ENCODE peak calls at places on chromosomes 11 and 22, in nine cellular contexts. One of them, this sample, is unnamed. For H3K36me3, the result is how much of the 10 kb centered on the place peaks cover.

GRCh38 chr11:107957109-107957588 is 28.9 kb downstream of the RAB39A start:
- DNase-seq in thoracic aorta: no peak
- DNase-seq in Peyer's patch: no peak
- DNase-seq in GM23248: peak
- DNase-seq in neuronal stem cell: no peak
- DNase-seq in MG63: peak
- DNase-seq in left ventricle myocardium inferior: no peak
- DNase-seq in CD8-positive, alpha-beta memory T cell: no peak
- DNase-seq in gastrocnemius medialis: peak
- DNase-seq in this sample: peak

GRCh38 chr11:85718991-85719807 is 33.2 kb upstream of the CCDC89 start:
- DNase-seq in thoracic aorta: no peak
- DNase-seq in CD8-positive, alpha-beta memory T cell: no peak
- DNase-seq in left ventricle myocardium inferior: peak
- DNase-seq in GM23248: peak
- DNase-seq in MG63: peak
- DNase-seq in gastrocnemius medialis: peak
- DNase-seq in Peyer's patch: no peak
- DNase-seq in neuronal stem cell: peak
- DNase-seq in this sample: peak

GRCh38 chr11:60859616-60860250 is 4.0 kb upstream of the PTGDR2 start:
- DNase-seq in Peyer's patch: no peak
- DNase-seq in thoracic aorta: no peak
- DNase-seq in CD8-positive, alpha-beta memory T cell: no peak
- DNase-seq in gastrocnemius medialis: no peak
- DNase-seq in neuronal stem cell: no peak
- DNase-seq in GM23248: no peak
- DNase-seq in MG63: no peak
- DNase-seq in left ventricle myocardium inferior: no peak
- DNase-seq in this sample: no peak

GRCh38 chr22:17957683-17958082 is 66.7 kb downstream of the MICAL3 start:
- DNase-seq in gastrocnemius medialis: no peak
- DNase-seq in thoracic aorta: no peak
- DNase-seq in GM23248: peak
- DNase-seq in left ventricle myocardium inferior: no peak
- DNase-seq in CD8-positive, alpha-beta memory T cell: no peak
- DNase-seq in neuronal stem cell: no peak
- DNase-seq in MG63: no peak
- DNase-seq in Peyer's patch: no peak
- DNase-seq in this sample: no peak

GRCh38 chr11:71204748-71205664 is 47.4 kb downstream of the SHANK2 start:
- DNase-seq in GM23248: no peak
- DNase-seq in thoracic aorta: no peak
- DNase-seq in CD8-positive, alpha-beta memory T cell: no peak
- DNase-seq in gastrocnemius medialis: no peak
- DNase-seq in MG63: no peak
- DNase-seq in neuronal stem cell: no peak
- DNase-seq in Peyer's patch: no peak
- DNase-seq in left ventricle myocardium inferior: no peak
- DNase-seq in this sample: no peak

GRCh38 chr11:112000703-112001102 is 24.5 kb upstream of the DLAT start:
- DNase-seq in left ventricle myocardium inferior: no peak
- DNase-seq in CD8-positive, alpha-beta memory T cell: no peak
- DNase-seq in GM23248: no peak
- DNase-seq in MG63: no peak
- DNase-seq in thoracic aorta: no peak
- DNase-seq in Peyer's patch: no peak
- DNase-seq in gastrocnemius medialis: no peak
- DNase-seq in neuronal stem cell: no peak
- DNase-seq in this sample: no peak

GRCh38 chr22:33883561-33883960 is 36.7 kb downstream of the LARGE1 start:
- DNase-seq in MG63: peak
- DNase-seq in GM23248: no peak
- DNase-seq in thoracic aorta: no peak
- DNase-seq in left ventricle myocardium inferior: no peak
- DNase-seq in Peyer's patch: no peak
- DNase-seq in gastrocnemius medialis: peak
- DNase-seq in CD8-positive, alpha-beta memory T cell: no peak
- DNase-seq in neuronal stem cell: no peak
- DNase-seq in this sample: no peak

GRCh38 chr22:35717572-35717971 is at the start of gene APOL5:
- DNase-seq in neuronal stem cell: no peak
- DNase-seq in GM23248: no peak
- DNase-seq in left ventricle myocardium inferior: no peak
- DNase-seq in gastrocnemius medialis: no peak
- DNase-seq in thoracic aorta: no peak
- DNase-seq in Peyer's patch: no peak
- DNase-seq in MG63: no peak
- DNase-seq in CD8-positive, alpha-beta memory T cell: no peak
- DNase-seq in this sample: no peak

GRCh38 chr11:91248199-91248807 is 976.3 kb upstream of the FAT3 start:
- DNase-seq in neuronal stem cell: peak
- DNase-seq in GM23248: peak
- DNase-seq in thoracic aorta: no peak
- DNase-seq in CD8-positive, alpha-beta memory T cell: no peak
- DNase-seq in Peyer's patch: no peak
- DNase-seq in left ventricle myocardium inferior: no peak
- DNase-seq in MG63: no peak
- DNase-seq in gastrocnemius medialis: no peak
- DNase-seq in this sample: peak

GRCh38 chr11:892106-892505 is 18.5 kb downstream of the CHID1 start:
- DNase-seq in GM23248: no peak
- DNase-seq in thoracic aorta: no peak
- DNase-seq in gastrocnemius medialis: no peak
- DNase-seq in left ventricle myocardium inferior: no peak
- DNase-seq in MG63: no peak
- DNase-seq in CD8-positive, alpha-beta memory T cell: no peak
- DNase-seq in Peyer's patch: no peak
- DNase-seq in neuronal stem cell: no peak
- DNase-seq in this sample: no peak
- H3K36me3 ChIP-seq in GM23248: under half
- H3K36me3 ChIP-seq in thoracic aorta: under half
- H3K36me3 ChIP-seq in gastrocnemius medialis: under half
- H3K36me3 ChIP-seq in left ventricle myocardium inferior: under half
- H3K36me3 ChIP-seq in MG63: under half
- H3K36me3 ChIP-seq in CD8-positive, alpha-beta memory T cell: under half
- H3K36me3 ChIP-seq in Peyer's patch: under half
- H3K36me3 ChIP-seq in neuronal stem cell: under half
- H3K36me3 ChIP-seq in this sample: under half

GRCh38 chr11:13695886-13696285 is 27.4 kb downstream of the FAR1 start:
- DNase-seq in left ventricle myocardium inferior: no peak
- DNase-seq in CD8-positive, alpha-beta memory T cell: no peak
- DNase-seq in Peyer's patch: no peak
- DNase-seq in gastrocnemius medialis: no peak
- DNase-seq in neuronal stem cell: no peak
- DNase-seq in thoracic aorta: no peak
- DNase-seq in MG63: no peak
- DNase-seq in GM23248: no peak
- DNase-seq in this sample: no peak

GRCh38 chr11:13697710-13698109 is 29.2 kb downstream of the FAR1 start:
- DNase-seq in CD8-positive, alpha-beta memory T cell: no peak
- DNase-seq in thoracic aorta: no peak
- DNase-seq in MG63: no peak
- DNase-seq in Peyer's patch: no peak
- DNase-seq in GM23248: no peak
- DNase-seq in neuronal stem cell: no peak
- DNase-seq in gastrocnemius medialis: no peak
- DNase-seq in left ventricle myocardium inferior: no peak
- DNase-seq in this sample: no peak

GRCh38 chr11:13692172-13692571 is 23.7 kb downstream of the FAR1 start:
- DNase-seq in MG63: no peak
- DNase-seq in left ventricle myocardium inferior: no peak
- DNase-seq in Peyer's patch: no peak
- DNase-seq in neuronal stem cell: no peak
- DNase-seq in thoracic aorta: no peak
- DNase-seq in GM23248: no peak
- DNase-seq in gastrocnemius medialis: no peak
- DNase-seq in CD8-positive, alpha-beta memory T cell: no peak
- DNase-seq in this sample: no peak

GRCh38 chr11:13691296-13691899 is 22.9 kb downstream of the FAR1 start:
- DNase-seq in thoracic aorta: no peak
- DNase-seq in MG63: no peak
- DNase-seq in left ventricle myocardium inferior: no peak
- DNase-seq in Peyer's patch: no peak
- DNase-seq in gastrocnemius medialis: no peak
- DNase-seq in GM23248: peak
- DNase-seq in CD8-positive, alpha-beta memory T cell: no peak
- DNase-seq in neuronal stem cell: no peak
- DNase-seq in this sample: peak

DNA sequence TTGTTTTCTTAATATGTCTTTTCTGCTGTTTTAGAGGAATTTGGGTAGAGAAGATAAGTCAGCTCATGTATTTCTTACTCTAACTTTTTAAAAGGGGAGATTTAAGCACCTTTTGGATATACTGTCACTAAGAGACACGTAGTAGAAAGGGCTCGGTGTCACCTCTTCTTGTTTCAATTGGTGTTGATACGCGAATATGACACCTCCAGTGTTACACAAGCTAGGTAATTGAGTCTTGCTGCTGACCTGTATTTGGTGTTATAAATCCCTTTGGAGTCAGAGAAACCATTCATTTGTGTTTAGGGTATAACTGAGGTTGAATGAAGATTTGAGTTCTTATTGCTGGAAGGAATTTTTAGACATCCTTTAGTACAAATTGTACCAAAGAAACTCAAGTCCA is 25.6 kb downstream of the FAR1 start:
- DNase-seq in thoracic aorta: no peak
- DNase-seq in left ventricle myocardium inferior: no peak
- DNase-seq in Peyer's patch: no peak
- DNase-seq in CD8-positive, alpha-beta memory T cell: no peak
- DNase-seq in gastrocnemius medialis: no peak
- DNase-seq in MG63: no peak
- DNase-seq in GM23248: no peak
- DNase-seq in neuronal stem cell: no peak
- DNase-seq in this sample: no peak
- H3K36me3 ChIP-seq in thoracic aorta: under half
- H3K36me3 ChIP-seq in left ventricle myocardium inferior: under half
- H3K36me3 ChIP-seq in Peyer's patch: under half
- H3K36me3 ChIP-seq in CD8-positive, alpha-beta memory T cell: under half
- H3K36me3 ChIP-seq in gastrocnemius medialis: under half
- H3K36me3 ChIP-seq in MG63: under half
- H3K36me3 ChIP-seq in GM23248: under half
- H3K36me3 ChIP-seq in neuronal stem cell: under half
- H3K36me3 ChIP-seq in this sample: under half

DNA sequence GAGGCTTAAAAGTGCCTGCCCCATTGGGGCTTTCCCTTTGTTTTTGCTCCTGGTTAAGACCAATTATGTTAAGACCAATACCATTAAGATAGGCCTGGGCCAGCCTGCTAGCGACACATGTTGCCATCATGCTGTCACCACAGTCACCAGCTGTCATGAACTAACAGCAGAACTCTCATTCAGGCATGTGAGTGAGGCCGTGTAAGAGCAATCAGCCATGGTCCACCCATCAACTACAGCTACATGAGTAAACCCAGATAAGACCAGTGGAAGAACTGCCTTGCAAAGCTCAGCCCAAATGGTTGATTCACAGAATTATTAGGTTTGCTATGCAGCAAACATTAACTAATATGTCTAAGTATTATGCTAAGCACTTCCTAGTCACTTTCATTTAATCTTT is 19.9 kb downstream of the GLYAT start:
- DNase-seq in gastrocnemius medialis: no peak
- DNase-seq in CD8-positive, alpha-beta memory T cell: no peak
- DNase-seq in GM23248: no peak
- DNase-seq in MG63: no peak
- DNase-seq in Peyer's patch: no peak
- DNase-seq in thoracic aorta: no peak
- DNase-seq in left ventricle myocardium inferior: no peak
- DNase-seq in neuronal stem cell: no peak
- DNase-seq in this sample: no peak
- H3K36me3 ChIP-seq in gastrocnemius medialis: under half
- H3K36me3 ChIP-seq in CD8-positive, alpha-beta memory T cell: under half
- H3K36me3 ChIP-seq in GM23248: under half
- H3K36me3 ChIP-seq in MG63: under half
- H3K36me3 ChIP-seq in Peyer's patch: under half
- H3K36me3 ChIP-seq in thoracic aorta: under half
- H3K36me3 ChIP-seq in left ventricle myocardium inferior: under half
- H3K36me3 ChIP-seq in neuronal stem cell: under half
- H3K36me3 ChIP-seq in this sample: under half

GRCh38 chr11:38937709-38938108 is 2339.7 kb upstream of the RAG2 start:
- DNase-seq in GM23248: no peak
- DNase-seq in neuronal stem cell: no peak
- DNase-seq in MG63: no peak
- DNase-seq in CD8-positive, alpha-beta memory T cell: no peak
- DNase-seq in Peyer's patch: no peak
- DNase-seq in thoracic aorta: no peak
- DNase-seq in gastrocnemius medialis: no peak
- DNase-seq in left ventricle myocardium inferior: no peak
- DNase-seq in this sample: no peak
- H3K36me3 ChIP-seq in GM23248: under half
- H3K36me3 ChIP-seq in neuronal stem cell: under half
- H3K36me3 ChIP-seq in MG63: under half
- H3K36me3 ChIP-seq in CD8-positive, alpha-beta memory T cell: under half
- H3K36me3 ChIP-seq in Peyer's patch: under half
- H3K36me3 ChIP-seq in thoracic aorta: under half
- H3K36me3 ChIP-seq in gastrocnemius medialis: under half
- H3K36me3 ChIP-seq in left ventricle myocardium inferior: under half
- H3K36me3 ChIP-seq in this sample: under half

GRCh38 chr22:41110968-41111367 is 18.6 kb downstream of the EP300 start:
- DNase-seq in neuronal stem cell: no peak
- DNase-seq in GM23248: no peak
- DNase-seq in gastrocnemius medialis: peak
- DNase-seq in Peyer's patch: no peak
- DNase-seq in CD8-positive, alpha-beta memory T cell: no peak
- DNase-seq in left ventricle myocardium inferior: no peak
- DNase-seq in MG63: no peak
- DNase-seq in thoracic aorta: no peak
- DNase-seq in this sample: no peak

GRCh38 chr22:41117127-41117965 is 25.0 kb downstream of the EP300 start:
- DNase-seq in GM23248: no peak
- DNase-seq in left ventricle myocardium inferior: no peak
- DNase-seq in gastrocnemius medialis: no peak
- DNase-seq in CD8-positive, alpha-beta memory T cell: no peak
- DNase-seq in Peyer's patch: no peak
- DNase-seq in neuronal stem cell: no peak
- DNase-seq in thoracic aorta: no peak
- DNase-seq in MG63: no peak
- DNase-seq in this sample: no peak

DNA sequence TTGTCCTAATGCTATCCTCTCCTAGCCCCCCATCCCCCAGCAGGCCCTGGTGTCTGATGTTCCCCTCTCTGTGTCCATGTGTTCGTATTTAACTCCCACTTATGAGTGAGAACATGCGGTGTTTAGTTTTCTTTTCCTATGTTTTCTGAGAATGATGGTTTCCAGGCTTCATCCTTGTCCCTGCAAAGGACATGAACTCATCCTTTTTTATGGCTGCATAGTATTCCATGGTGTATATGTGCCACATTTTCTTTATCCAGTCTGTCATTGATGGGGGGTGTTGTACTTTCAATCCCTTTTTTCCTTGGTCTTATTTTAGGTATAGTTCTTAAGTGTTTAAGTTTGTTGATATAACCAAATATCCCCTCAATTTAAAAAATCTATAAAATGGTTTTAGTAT is 23.9 kb downstream of the EP300 start:
- DNase-seq in MG63: no peak
- DNase-seq in left ventricle myocardium inferior: no peak
- DNase-seq in CD8-positive, alpha-beta memory T cell: no peak
- DNase-seq in Peyer's patch: no peak
- DNase-seq in gastrocnemius medialis: no peak
- DNase-seq in GM23248: no peak
- DNase-seq in neuronal stem cell: no peak
- DNase-seq in thoracic aorta: no peak
- DNase-seq in this sample: no peak
- H3K36me3 ChIP-seq in MG63: under half
- H3K36me3 ChIP-seq in left ventricle myocardium inferior: half or more
- H3K36me3 ChIP-seq in CD8-positive, alpha-beta memory T cell: under half
- H3K36me3 ChIP-seq in Peyer's patch: under half
- H3K36me3 ChIP-seq in gastrocnemius medialis: under half
- H3K36me3 ChIP-seq in GM23248: under half
- H3K36me3 ChIP-seq in neuronal stem cell: under half
- H3K36me3 ChIP-seq in thoracic aorta: under half
- H3K36me3 ChIP-seq in this sample: under half

This sample was measured in adipocyte.